ENCODE peak calls at places on chromosomes 16 and 17, in four cellular contexts. N is heart right ventricle, V is NAMALWA, D is LNCaP clone FGC. B is an unnamed sample.

GRCh38 chr17:72931163-72931562 is 161.3 kb downstream of the SLC39A11 start:
- DNase-seq in V (no peak), D (no peak), N (no peak), B (no peak)

GRCh38 chr16:15516609-15517008 is 82.2 kb downstream of the BMERB1 start:
- DNase-seq in V (no peak), N (no peak), D (no peak), B (no peak)

GRCh38 chr16:89697616-89698331 is 3.7 kb downstream of the SPATA2L start:
- DNase-seq in D (no peak), V (no peak), N (no peak), B (no peak)

GRCh38 chr17:20133552-20133951 is 124.4 kb downstream of the SPECC1 start:
- DNase-seq in V (no peak), D (no peak), N (no peak), B (no peak)

GRCh38 chr16:51523400-51523799 is 372.3 kb upstream of the SALL1 start:
- DNase-seq in V (no peak), N (no peak), D (no peak), B (no peak)

GRCh38 chr17:74012465-74012864 is 191.0 kb upstream of the RPL38 start:
- DNase-seq in D (no peak), N (no peak), V (no peak), B (no peak)

GRCh38 chr17:78921437-78921971 is 3.7 kb downstream of the TIMP2 start:
- DNase-seq in D (no peak), N (peak), V (no peak), B (no peak)

GRCh38 chr17:63785556-63785955 is 11.6 kb downstream of the DDX42 start:
- DNase-seq in N (no peak), V (no peak), D (no peak), B (peak)

GRCh38 chr16:72001180-72001890 is 1.1 kb upstream of the PKD1L3 start:
- DNase-seq in D (no peak), V (no peak), N (no peak), B (no peak)

GRCh38 chr16:4870138-4870671 is 22.9 kb downstream of the UBN1 start:
- DNase-seq in N (no peak), V (no peak), D (peak), B (no peak)

GRCh38 chr17:78477913-78478756 is 99.1 kb downstream of the DNAH17 start:
- DNase-seq in D (no peak), N (no peak), V (no peak), B (no peak)

GRCh38 chr16:65618335-65618734 is 496.5 kb upstream of the CDH11 start:
- DNase-seq in V (no peak), D (no peak), N (no peak), B (no peak)

GRCh38 chr17:44024271-44024663 is 9.5 kb upstream of the TMEM101 start:
- DNase-seq in N (no peak), D (no peak), V (no peak), B (no peak)

GRCh38 chr17:2087597-2088211 is 32.8 kb downstream of the HIC1 start:
- DNase-seq in N (peak), V (peak), D (no peak), B (no peak)

GRCh38 chr16:66490774-66491715 is 58.9 kb downstream of the TK2 start:
- DNase-seq in V (no peak), D (no peak), N (no peak), B (no peak)

GRCh38 chr17:13736915-13737314 is 135.2 kb upstream of the HS3ST3A1 start:
- DNase-seq in D (no peak), V (no peak), N (no peak), B (no peak)

GRCh38 chr17:56690441-56691291 is 97.2 kb downstream of the NOG start:
- DNase-seq in V (no peak), N (no peak), D (no peak), B (no peak)

GRCh38 chr17:2455956-2456355 is 55.1 kb upstream of the MNT start:
- DNase-seq in V (no peak), D (no peak), N (no peak), B (no peak)

GRCh38 chr17:43363181-43363925 is 35.4 kb upstream of the ARL4D start:
- DNase-seq in D (no peak), N (no peak), V (no peak), B (no peak)

GRCh38 chr16:586645-587590 is 2.9 kb upstream of the RAB40C start:
- DNase-seq in V (no peak), D (no peak), N (no peak), B (no peak)

GRCh38 chr17:82230627-82231311 is 1.9 kb downstream of the SLC16A3 start:
- DNase-seq in D (no peak), N (peak), V (peak), B (no peak)

B was measured in RWPE1.